ENCODE peak calls at places on chromosomes 16 and 17, in eight cellular contexts. W is AML-193; V is NCI-H1417; K is glutamatergic neuron; B is stimulated activated naive CD8-positive, alpha-beta T cell treated with anti-CD3 and anti-CD28 coated beads, Interleukin-15, amount 100 ng/mL, for 72 hours; L is thoracic aorta; M is activated naive CD4-positive, alpha-beta T cell; S is progenitor cell of endocrine pancreas. A is an unnamed sample.

GRCh38 chr17:8237886-8238285 is 10.0 kb downstream of the CTC1 start:
- DNase-seq in W (no peak), V (no peak), K (no peak), B (no peak), L (no peak), M (no peak), S (no peak), A (no peak)

GRCh38 chr17:6346387-6346786 is 88.5 kb downstream of the AIPL1 start:
- DNase-seq in W (no peak), V (no peak), K (no peak), B (no peak), L (no peak), M (no peak), S (no peak), A (no peak)

GRCh38 chr17:45135978-45136791 is 698 bp downstream of the ACBD4 start:
- DNase-seq in W (no peak), V (no peak), K (peak; percentile 76), B (no peak), L (no peak), M (no peak), S (no peak), A (no peak)

GRCh38 chr16:3695610-3696369 is 21.5 kb downstream of the TRAP1 start:
- DNase-seq in W (no peak), V (no peak), K (no peak), B (no peak), L (no peak), M (no peak), S (peak; percentile 56), A (no peak)

GRCh38 chr17:75571197-75571884 is 16.3 kb upstream of the MYO15B start:
- DNase-seq in W (peak; percentile 97), V (no peak), K (peak; percentile 46), B (no peak), L (no peak), M (no peak), S (no peak), A (peak; percentile 28)

GRCh38 chr17:47997595-47997994 is 26.7 kb downstream of the CDK5RAP3 start:
- DNase-seq in W (no peak), V (no peak), K (no peak), B (no peak), L (no peak), M (no peak), S (no peak), A (no peak)

GRCh38 chr17:49582789-49583188 is 7.1 kb downstream of the NXPH3 start:
- DNase-seq in W (no peak), V (no peak), K (no peak), B (no peak), L (no peak), M (no peak), S (no peak), A (no peak)

GRCh38 chr17:66416207-66416940 is 114.0 kb downstream of the PRKCA start:
- DNase-seq in W (no peak), V (no peak), K (no peak), B (no peak), L (no peak), M (no peak), S (no peak), A (peak; percentile 8)

GRCh38 chr17:19336938-19337711 is 25.4 kb downstream of the B9D1 start:
- DNase-seq in W (no peak), V (no peak), K (no peak), B (no peak), L (no peak), M (no peak), S (no peak), A (no peak)

GRCh38 chr17:81480140-81480917 is 32.3 kb downstream of the ACTG1 start:
- DNase-seq in W (no peak), V (no peak), K (peak; percentile 41), B (no peak), L (no peak), M (no peak), S (no peak), A (no peak)

GRCh38 chr17:80105762-80106161 is 4.4 kb downstream of the GAA start:
- DNase-seq in W (no peak), V (peak; percentile 74), K (no peak), B (no peak), L (no peak), M (no peak), S (no peak), A (no peak)

GRCh38 chr17:76558210-76559095 is 18.6 kb downstream of the PRCD start:
- DNase-seq in W (peak; percentile 59), V (peak; percentile 32), K (no peak), B (no peak), L (no peak), M (no peak), S (no peak), A (no peak)

GRCh38 chr17:50218771-50219315 is 17.4 kb upstream of the COL1A1 start:
- DNase-seq in W (no peak), V (no peak), K (no peak), B (no peak), L (no peak), M (no peak), S (no peak), A (no peak)

GRCh38 chr16:89183975-89184684 is 12.6 kb downstream of the CDH15 start:
- DNase-seq in W (no peak), V (no peak), K (no peak), B (no peak), L (no peak), M (no peak), S (no peak), A (no peak)

GRCh38 chr17:37605813-37606505 is 3.3 kb downstream of the SYNRG start:
- DNase-seq in W (peak; percentile 64), V (no peak), K (no peak), B (peak; percentile 14), L (no peak), M (no peak), S (no peak), A (no peak)

GRCh38 chr16:30558789-30559377 is 709 bp upstream of the ZNF764 start:
- DNase-seq in W (no peak), V (no peak), K (no peak), B (no peak), L (no peak), M (no peak), S (no peak), A (no peak)

GRCh38 chr17:6800422-6801027 is 24.5 kb downstream of the FBXO39 start:
- DNase-seq in W (no peak), V (no peak), K (no peak), B (no peak), L (no peak), M (no peak), S (no peak), A (no peak)

GRCh38 chr17:7280519-7281073 is 922 bp upstream of the SLC2A4 start:
- DNase-seq in W (peak; percentile 46), V (peak; percentile 60), K (peak; percentile 83), B (peak; percentile 68), L (peak; percentile 33), M (peak; percentile 80), S (peak; percentile 70), A (peak; percentile 82)

A was measured in endothelial cell.